ENCODE peak calls at places on chromosomes 5 and 9, in five cellular contexts. T is body of pancreas, K is ovary, U is uterus, N is fibroblast of the aortic adventitia. V is an unnamed sample.

GRCh38 chr9:89461302-89461701 is 36.6 kb downstream of the SEMA4D start:
- DNase-seq in T (peak), N (peak), U (no peak), K (no peak), V (peak)

GRCh38 chr9:97802276-97802675 is 50.8 kb upstream of the FOXE1 start:
- DNase-seq in T (no peak), K (no peak), N (no peak), U (no peak), V (peak)

GRCh38 chr5:108028411-108028810 is 353.5 kb downstream of the FBXL17 start:
- DNase-seq in K (no peak), U (no peak), N (peak), T (no peak), V (peak)

GRCh38 chr5:111075520-111075919 is 4.0 kb downstream of the TSLP start:
- DNase-seq in T (no peak), U (no peak), N (peak), K (no peak), V (peak)

GRCh38 chr9:30172206-30172605 is 2212.2 kb upstream of the ACO1 start:
- DNase-seq in K (no peak), U (no peak), T (no peak), N (no peak), V (no peak)

GRCh38 chr9:129140397-129141065 is 29.3 kb downstream of the PTPA start:
- DNase-seq in N (peak), K (peak), T (peak), U (peak), V (peak)

GRCh38 chr9:19992556-19992955 is 203.7 kb upstream of the SLC24A2 start:
- DNase-seq in K (no peak), T (no peak), U (no peak), N (peak), V (peak)

GRCh38 chr9:73280113-73280512 is 128.4 kb downstream of the ANXA1 start:
- DNase-seq in T (no peak), K (no peak), N (no peak), U (no peak), V (no peak)

GRCh38 chr5:80703291-80703690 is 48.5 kb upstream of the DHFR start:
- DNase-seq in T (no peak), K (no peak), N (no peak), U (no peak), V (no peak)

GRCh38 chr9:87516222-87516930 is 18.7 kb downstream of the DAPK1 start:
- DNase-seq in T (peak), U (peak), K (peak), N (peak), V (no peak)

GRCh38 chr5:128662998-128663397 is 125.0 kb upstream of the FBN2 start:
- DNase-seq in U (no peak), K (no peak), N (no peak), T (no peak), V (no peak)

GRCh38 chr9:25513509-25514033 is 164.7 kb downstream of the TUSC1 start:
- DNase-seq in U (no peak), N (no peak), T (no peak), K (no peak), V (no peak)

GRCh38 chr5:157473383-157474370 is 13.7 kb downstream of the NIPAL4 start:
- DNase-seq in T (no peak), U (no peak), K (no peak), N (peak), V (peak)

GRCh38 chr9:19460258-19460657 is 51.4 kb downstream of the ACER2 start:
- DNase-seq in K (no peak), T (no peak), N (no peak), U (no peak), V (no peak)

GRCh38 chr9:1718836-1719235 is 296.3 kb upstream of the SMARCA2 start:
- DNase-seq in U (no peak), T (no peak), K (no peak), N (no peak), V (no peak)

GRCh38 chr5:102223542-102224444 is 72.3 kb downstream of the SLCO4C1 start:
- DNase-seq in T (peak), N (peak), K (no peak), U (no peak), V (peak)

GRCh38 chr5:10524376-10525123 is 39.3 kb upstream of the ANKRD33B start:
- DNase-seq in U (no peak), T (no peak), K (no peak), N (peak), V (peak)

GRCh38 chr5:81305783-81306182 is 4.4 kb downstream of the ZCCHC9 start:
- DNase-seq in U (no peak), T (no peak), N (no peak), K (no peak), V (no peak)

GRCh38 chr5:129199308-129199707 is 104.8 kb downstream of the ISOC1 start:
- DNase-seq in N (no peak), T (no peak), K (no peak), U (no peak), V (no peak)

GRCh38 chr5:108730617-108731340 is 16.9 kb upstream of the FER start:
- DNase-seq in K (no peak), U (no peak), T (no peak), N (no peak), V (no peak)

GRCh38 chr5:114223866-114224265 is 138.0 kb upstream of the KCNN2 start:
- DNase-seq in N (no peak), U (no peak), T (peak), K (no peak), V (peak)

GRCh38 chr5:66307647-66308257 is 163.7 kb downstream of the SREK1 start:
- DNase-seq in U (no peak), T (peak), K (no peak), N (peak), V (peak)

GRCh38 chr5:76555114-76555513 is 68.1 kb downstream of the F2RL2 start:
- DNase-seq in N (no peak), U (no peak), K (no peak), T (no peak), V (no peak)

GRCh38 chr9:98010450-98010849 is 27.3 kb downstream of the ANP32B start:
- DNase-seq in U (no peak), T (no peak), N (peak), K (no peak), V (no peak)

GRCh38 chr5:66339896-66340295 is 195.8 kb downstream of the SREK1 start:
- DNase-seq in N (peak), T (no peak), K (no peak), U (no peak), V (no peak)

GRCh38 chr5:89255845-89256463 is 373.0 kb upstream of the MEF2C start:
- DNase-seq in K (no peak), U (no peak), N (peak), T (no peak), V (peak)

GRCh38 chr5:150663936-150664335 is 2.9 kb downstream of the MYOZ3 start:
- DNase-seq in U (no peak), N (no peak), T (no peak), K (no peak), V (no peak)

GRCh38 chr5:68239485-68239884 is 23.9 kb downstream of the PIK3R1 start:
- DNase-seq in N (peak), T (peak), U (peak), K (peak), V (peak)

GRCh38 chr9:77751341-77752091 is 103.4 kb upstream of the GNA14 start:
- DNase-seq in N (peak), U (peak), K (no peak), T (peak), V (peak)

GRCh38 chr5:176408590-176408989 is 7.7 kb downstream of the CLTB start:
- DNase-seq in N (no peak), T (no peak), K (no peak), U (no peak), V (no peak)

DNA sequence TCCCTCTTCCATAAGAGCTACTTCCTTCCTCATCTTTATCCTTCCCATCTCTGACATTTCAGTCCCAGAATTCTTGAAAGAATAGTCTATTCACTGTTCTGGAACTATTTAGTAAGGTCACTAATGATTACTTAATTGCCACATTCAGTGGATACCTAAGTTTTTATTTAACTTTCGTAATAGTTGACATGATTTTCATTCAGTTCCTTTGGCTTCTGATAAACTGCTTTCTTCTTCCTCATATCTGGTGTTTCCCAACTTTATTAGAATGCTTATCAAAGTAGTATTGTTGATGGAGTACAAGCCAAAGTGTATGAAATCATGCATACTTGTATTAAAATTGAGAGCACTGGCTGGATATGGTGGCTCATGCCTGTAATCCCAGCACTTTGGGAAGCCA is 10.8 kb downstream of the UBE2D2 start:
- DNase-seq in U (no peak), K (no peak), N (peak), T (no peak), V (peak)
- TF ChIP-seq CTCF in U (no peak), K (no peak), N (no peak), T (no peak), V (no peak)

GRCh38 chr5:2701592-2701991 is 49.9 kb downstream of the IRX2 start:
- DNase-seq in U (no peak), N (no peak), K (no peak), T (no peak), V (no peak)
- TF ChIP-seq CTCF in U (no peak), N (no peak), K (no peak), T (no peak), V (no peak)

DNA sequence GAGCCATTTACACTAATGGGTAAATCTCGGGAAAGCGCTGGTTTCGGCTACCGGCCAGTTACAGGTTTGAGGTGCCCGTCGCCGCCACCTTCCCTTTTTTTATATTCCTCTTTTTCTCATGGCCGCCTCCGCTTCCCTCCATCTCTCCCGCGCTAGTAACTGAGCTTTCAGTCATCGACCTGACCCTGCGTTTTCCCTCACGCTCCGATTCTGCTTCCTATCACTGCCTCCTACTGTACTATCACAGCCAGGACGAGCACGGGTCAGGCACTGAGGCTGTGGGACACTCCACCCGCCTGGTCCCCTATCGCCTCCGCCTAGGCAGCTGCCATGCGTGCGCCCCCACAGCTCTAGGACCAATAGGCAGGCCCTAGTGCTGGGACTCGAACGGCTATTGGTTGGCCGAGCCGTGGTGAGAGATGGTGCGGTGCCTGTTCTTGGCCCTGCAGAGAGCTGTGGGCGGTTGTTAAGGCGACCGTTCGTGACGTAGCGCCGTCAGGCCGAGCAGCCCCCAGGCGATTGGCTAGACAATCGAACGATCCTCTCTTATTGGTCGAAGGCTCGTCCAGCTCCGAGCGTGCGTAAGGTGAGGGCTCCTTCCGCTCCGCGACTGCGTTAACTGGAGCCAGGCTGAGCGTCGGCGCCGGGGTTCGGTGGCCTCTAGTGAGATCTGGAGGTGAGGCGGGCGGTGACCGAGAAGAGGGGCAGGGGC is at the start of gene HMGCR:
- DNase-seq in T (peak), K (peak), N (peak), U (peak), V (peak)
- TF ChIP-seq CTCF in T (no peak), K (peak), N (peak), U (no peak), V (peak)

GRCh38 chr9:135241381-135242380 is 154.2 kb downstream of the OLFM1 start:
- DNase-seq in T (no peak), K (no peak), N (no peak), U (no peak), V (no peak)
- TF ChIP-seq CTCF in T (no peak), K (no peak), N (no peak), U (no peak), V (no peak)

DNA sequence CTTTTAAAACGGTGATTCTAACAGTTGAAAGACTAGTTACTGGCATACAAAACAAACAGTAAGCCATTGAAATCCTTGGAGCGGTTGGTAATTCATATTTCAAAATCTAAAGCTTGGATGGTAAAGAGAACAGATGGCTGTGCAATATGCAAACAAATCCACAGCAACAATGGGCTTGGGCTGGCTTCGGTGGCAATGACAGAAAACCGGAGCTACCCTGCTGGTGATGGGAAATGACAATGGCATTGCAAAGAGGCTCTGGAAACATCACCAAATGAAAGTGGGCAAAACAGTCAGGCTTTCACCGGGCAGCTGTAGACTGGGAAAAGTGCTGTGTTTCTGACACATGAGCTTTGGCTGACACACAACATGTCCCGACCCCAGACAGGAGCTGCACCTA is 42.2 kb downstream of the MED27 start:
- DNase-seq in U (no peak), N (no peak), T (no peak), K (no peak), V (no peak)
- TF ChIP-seq CTCF in U (no peak), N (no peak), T (no peak), K (no peak), V (no peak)

DNA sequence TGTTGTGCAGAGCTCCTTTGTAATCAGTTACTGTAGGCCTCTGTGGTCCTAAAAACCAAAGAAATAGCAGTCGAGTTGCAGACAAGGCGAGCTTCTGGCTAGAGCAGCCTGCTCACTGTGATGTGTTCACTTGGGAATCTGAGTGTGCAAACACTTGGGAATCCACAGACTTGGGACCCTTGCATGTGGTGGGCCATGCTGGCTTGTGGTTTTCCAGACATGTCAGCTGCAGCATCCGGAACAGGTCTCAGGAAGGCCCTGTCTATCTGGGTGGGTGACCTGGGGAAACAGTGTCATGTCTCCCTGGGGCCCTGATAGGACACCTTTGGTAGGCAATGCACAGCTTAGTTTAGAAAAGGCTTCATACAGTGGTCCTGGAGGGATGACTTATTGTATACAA is 66.4 kb downstream of the WWC1 start:
- DNase-seq in T (no peak), K (no peak), N (no peak), U (no peak), V (no peak)
- TF ChIP-seq CTCF in T (no peak), K (no peak), N (no peak), U (no peak), V (no peak)

GRCh38 chr9:75551866-75552265 is 338.6 kb upstream of the PCSK5 start:
- DNase-seq in T (no peak), K (no peak), U (no peak), N (no peak), V (no peak)

GRCh38 chr9:75548871-75549270 is 341.6 kb upstream of the PCSK5 start:
- DNase-seq in N (no peak), U (no peak), K (no peak), T (no peak), V (no peak)

DNA sequence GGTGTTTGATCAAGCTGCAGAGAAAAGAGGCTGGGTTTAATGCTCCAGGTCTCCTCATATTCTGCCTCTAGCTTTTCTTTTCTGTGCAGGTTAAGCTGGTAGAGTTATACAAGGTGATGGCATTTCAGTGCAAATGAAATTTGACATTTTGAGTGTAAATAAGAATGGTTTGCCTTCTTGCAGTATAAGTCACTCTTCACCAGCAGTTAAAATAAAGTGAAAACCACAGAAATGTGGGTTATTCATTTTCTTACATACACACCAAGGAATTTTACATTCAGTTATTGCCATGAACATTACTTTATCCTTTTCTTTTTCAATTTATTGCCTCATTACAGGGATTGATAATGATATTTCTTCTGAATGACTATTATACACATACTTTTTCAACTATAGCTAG is 337.5 kb upstream of the PCSK5 start:
- DNase-seq in T (no peak), U (no peak), K (no peak), N (no peak), V (peak)
- TF ChIP-seq CTCF in T (no peak), U (no peak), K (no peak), N (no peak), V (no peak)

GRCh38 chr9:130847306-130848217 is 12.5 kb downstream of the ABL1 start:
- DNase-seq in T (peak), N (peak), U (peak), K (peak), V (peak)
- TF ChIP-seq CTCF in T (no peak), N (peak), U (no peak), K (no peak), V (peak)